ENCODE peak calls at places on chromosome 19, in nine cellular contexts. N, B, E, R, U, L, S, P and D are unnamed samples.

GRCh38 chr19:44611812-44612295 is 1.5 kb upstream of the IGSF23 start:
- DNase-seq in N (no peak), B (no peak), E (no peak), R (no peak), U (no peak), L (no peak), S (no peak), P (no peak), D (no peak)

GRCh38 chr19:37654525-37654832 is 786 bp downstream of the ZFP30 start:
- DNase-seq in N (no peak), B (no peak), E (no peak), R (no peak), U (no peak), L (no peak), S (no peak), P (peak), D (no peak)

GRCh38 chr19:55633866-55634265 is 6.9 kb upstream of the ZNF580 start:
- DNase-seq in N (no peak), B (no peak), E (no peak), R (no peak), U (no peak), L (no peak), S (no peak), P (no peak), D (no peak)

GRCh38 chr19:16373539-16373938 is 48.9 kb downstream of the KLF2 start:
- DNase-seq in N (no peak), B (no peak), E (no peak), R (no peak), U (no peak), L (no peak), S (no peak), P (no peak), D (no peak)

GRCh38 chr19:30686252-30686762 is 314.1 kb downstream of the ZNF536 start:
- DNase-seq in N (no peak), B (no peak), E (no peak), R (no peak), U (no peak), L (no peak), S (no peak), P (no peak), D (no peak)

GRCh38 chr19:21022996-21023395 is 2.5 kb downstream of the ZNF430 start:
- DNase-seq in N (no peak), B (no peak), E (no peak), R (no peak), U (no peak), L (no peak), S (no peak), P (no peak), D (peak)

GRCh38 chr19:1799695-1800342 is 12.3 kb downstream of the ATP8B3 start:
- DNase-seq in N (no peak), B (no peak), E (no peak), R (no peak), U (no peak), L (no peak), S (no peak), P (peak), D (no peak)

GRCh38 chr19:17658666-17659065 is 29.5 kb downstream of the UNC13A start:
- DNase-seq in N (no peak), B (no peak), E (no peak), R (no peak), U (no peak), L (no peak), S (no peak), P (no peak), D (no peak)

GRCh38 chr19:43692364-43692763 is 22.4 kb upstream of the PLAUR start:
- DNase-seq in N (no peak), B (no peak), E (no peak), R (no peak), U (no peak), L (no peak), S (no peak), P (no peak), D (no peak)

GRCh38 chr19:7904074-7905020 is 670 bp downstream of the MAP2K7 start:
- DNase-seq in N (peak), B (no peak), E (peak), R (peak), U (peak), L (no peak), S (no peak), P (no peak), D (no peak)

GRCh38 chr19:28881616-28882015 is 331.3 kb downstream of the UQCRFS1 start:
- DNase-seq in N (no peak), B (no peak), E (no peak), R (no peak), U (no peak), L (no peak), S (no peak), P (no peak), D (peak)

GRCh38 chr19:35712910-35713845 is 4.6 kb upstream of the KMT2B start:
- DNase-seq in N (no peak), B (peak), E (no peak), R (no peak), U (peak), L (no peak), S (no peak), P (no peak), D (no peak)

GRCh38 chr19:46613525-46613924 is 11.4 kb downstream of the PTGIR start:
- DNase-seq in N (peak), B (no peak), E (no peak), R (peak), U (no peak), L (no peak), S (no peak), P (no peak), D (no peak)

GRCh38 chr19:22619371-22619770 is 14.8 kb upstream of the ZNF492 start:
- DNase-seq in N (no peak), B (no peak), E (no peak), R (peak), U (no peak), L (peak), S (no peak), P (no peak), D (no peak)

GRCh38 chr19:5953680-5954213 is 24.2 kb downstream of the RANBP3 start:
- DNase-seq in N (no peak), B (no peak), E (no peak), R (no peak), U (peak), L (no peak), S (no peak), P (no peak), D (no peak)

GRCh38 chr19:56839665-56840451 is 668 bp downstream of the PEG3 start:
- DNase-seq in N (peak), B (no peak), E (no peak), R (peak), U (no peak), L (peak), S (peak), P (no peak), D (peak)

GRCh38 chr19:14113762-14114414 is 3.7 kb downstream of the PRKACA start:
- DNase-seq in N (peak), B (no peak), E (no peak), R (no peak), U (peak), L (no peak), S (no peak), P (no peak), D (no peak)

GRCh38 chr19:55383789-55384575 is at the start of gene TMEM238:
- DNase-seq in N (peak), B (no peak), E (no peak), R (peak), U (peak), L (no peak), S (peak), P (peak), D (no peak)

GRCh38 chr19:48966541-48967345 is 1.6 kb downstream of the FTL start:
- DNase-seq in N (no peak), B (no peak), E (no peak), R (no peak), U (no peak), L (no peak), S (no peak), P (no peak), D (no peak)

GRCh38 chr19:35207391-35207871 is 21.1 kb downstream of the FAM187B start:
- DNase-seq in N (peak), B (no peak), E (no peak), R (no peak), U (no peak), L (no peak), S (no peak), P (no peak), D (no peak)

GRCh38 chr19:46610413-46610775 is 9.3 kb downstream of the CALM3 start:
- DNase-seq in N (no peak), B (no peak), E (no peak), R (no peak), U (no peak), L (no peak), S (no peak), P (no peak), D (no peak)

GRCh38 chr19:49852631-49853126 is 1.7 kb downstream of the PTOV1 start:
- DNase-seq in N (no peak), B (no peak), E (no peak), R (no peak), U (no peak), L (no peak), S (no peak), P (no peak), D (no peak)

GRCh38 chr19:4678881-4679379 is 8.8 kb upstream of the MYDGF start:
- DNase-seq in N (no peak), B (no peak), E (no peak), R (peak), U (no peak), L (no peak), S (no peak), P (no peak), D (no peak)

GRCh38 chr19:3176715-3177501 is 1.7 kb upstream of the S1PR4 start:
- DNase-seq in N (peak), B (peak), E (peak), R (no peak), U (peak), L (no peak), S (no peak), P (no peak), D (peak)